ENCODE peak calls at places on chromosome 18, in four cellular contexts. U, Y, T and A are unnamed samples.

GRCh38 chr18:74196220-74197119 is 48.1 kb downstream of the TIMM21 start:
- DNase-seq in U (peak), Y (no peak), T (peak), A (no peak)

GRCh38 chr18:22276334-22276713 is 106.9 kb downstream of the GATA6 start:
- DNase-seq in U (no peak), Y (no peak), T (no peak), A (no peak)

GRCh38 chr18:63763831-63764600 is 11.2 kb upstream of the SERPINB7 start:
- DNase-seq in U (no peak), Y (no peak), T (peak), A (no peak)

GRCh38 chr18:77366725-77367641 is 117.3 kb downstream of the GALR1 start:
- DNase-seq in U (peak), Y (no peak), T (peak), A (peak)

GRCh38 chr18:79410171-79410641 is 14.5 kb downstream of the NFATC1 start:
- DNase-seq in U (no peak), Y (peak), T (no peak), A (no peak)

GRCh38 chr18:36095936-36096519 is 28.7 kb upstream of the RPRD1A start:
- DNase-seq in U (peak), Y (no peak), T (peak), A (no peak)

GRCh38 chr18:59493019-59493418 is 134.0 kb upstream of the LMAN1 start:
- DNase-seq in U (no peak), Y (no peak), T (no peak), A (no peak)

GRCh38 chr18:63731215-63731614 is 28.5 kb downstream of the SERPINB11 start:
- DNase-seq in U (no peak), Y (no peak), T (no peak), A (no peak)

GRCh38 chr18:26227051-26227672 is 917 bp downstream of the TAF4B start:
- DNase-seq in U (peak), Y (no peak), T (peak), A (no peak)

GRCh38 chr18:25329783-25330182 is 22.2 kb downstream of the ZNF521 start:
- DNase-seq in U (no peak), Y (no peak), T (no peak), A (no peak)

GRCh38 chr18:25275414-25276001 is 76.5 kb downstream of the ZNF521 start:
- DNase-seq in U (no peak), Y (no peak), T (no peak), A (no peak)

GRCh38 chr18:69947361-69948106 is at the start of gene CD226:
- DNase-seq in U (no peak), Y (no peak), T (no peak), A (no peak)

GRCh38 chr18:57942493-57942892 is 101.5 kb upstream of the NEDD4L start:
- DNase-seq in U (no peak), Y (no peak), T (no peak), A (no peak)

GRCh38 chr18:13231151-13231550 is 12.6 kb downstream of the LDLRAD4 start:
- DNase-seq in U (no peak), Y (no peak), T (no peak), A (no peak)

GRCh38 chr18:8037296-8037695 is 470.2 kb downstream of the PTPRM start:
- DNase-seq in U (no peak), Y (no peak), T (no peak), A (no peak)

GRCh38 chr18:59864446-59864764 is 35.4 kb upstream of the PMAIP1 start:
- DNase-seq in U (no peak), Y (no peak), T (no peak), A (no peak)

GRCh38 chr18:48293954-48294893 is 115.0 kb downstream of the ZBTB7C start:
- DNase-seq in U (no peak), Y (no peak), T (no peak), A (no peak)

GRCh38 chr18:44594779-44595467 is 85.8 kb upstream of the SETBP1 start:
- DNase-seq in U (peak), Y (no peak), T (peak), A (no peak)

GRCh38 chr18:69484699-69485396 is 84.2 kb downstream of the DOK6 start:
- DNase-seq in U (peak), Y (no peak), T (peak), A (no peak)

GRCh38 chr18:23265691-23266399 is 130.6 kb downstream of the CABLES1 start:
- DNase-seq in U (no peak), Y (no peak), T (no peak), A (no peak)

GRCh38 chr18:48345596-48345995 is 63.6 kb downstream of the ZBTB7C start:
- DNase-seq in U (peak), Y (no peak), T (peak), A (no peak)

GRCh38 chr18:68456985-68457384 is 257.9 kb downstream of the TMX3 start:
- DNase-seq in U (no peak), Y (no peak), T (peak), A (no peak)

GRCh38 chr18:35511428-35511827 is 13.7 kb upstream of the INO80C start:
- DNase-seq in U (no peak), Y (no peak), T (no peak), A (no peak)

GRCh38 chr18:54269924-54270844 is 867 bp downstream of the POLI start:
- DNase-seq in U (peak), Y (peak), T (peak), A (peak)

GRCh38 chr18:79933765-79934164 is 17.7 kb downstream of the SLC66A2 start:
- DNase-seq in U (peak), Y (peak), T (peak), A (peak)

GRCh38 chr18:55768255-55768654 is 180.3 kb upstream of the TCF4 start:
- DNase-seq in U (no peak), Y (no peak), T (peak), A (no peak)

GRCh38 chr18:25055076-25055475 is 296.9 kb downstream of the ZNF521 start:
- DNase-seq in U (peak), Y (no peak), T (peak), A (no peak)

GRCh38 chr18:80119111-80119510 is 10.0 kb downstream of the ADNP2 start:
- DNase-seq in U (no peak), Y (no peak), T (no peak), A (no peak)

GRCh38 chr18:59065684-59066083 is 74.0 kb upstream of the SEC11C start:
- DNase-seq in U (no peak), Y (no peak), T (no peak), A (no peak)

GRCh38 chr18:78174737-78175136 is 804.9 kb upstream of the SALL3 start:
- DNase-seq in U (no peak), Y (no peak), T (no peak), A (no peak)

GRCh38 chr18:8890957-8891464 is 185.7 kb downstream of the MTCL1 start:
- DNase-seq in U (peak), Y (no peak), T (peak), A (no peak)

GRCh38 chr18:75167759-75168211 is 41.2 kb downstream of the PTGR3 start:
- DNase-seq in U (peak), Y (no peak), T (no peak), A (peak)

GRCh38 chr18:55163550-55163949 is 204.3 kb upstream of the CCDC68 start:
- DNase-seq in U (no peak), Y (no peak), T (no peak), A (no peak)

GRCh38 chr18:36419913-36420531 is 122.5 kb downstream of the FHOD3 start:
- DNase-seq in U (no peak), Y (no peak), T (peak), A (no peak)

GRCh38 chr18:49898421-49898820 is 85.1 kb upstream of the ACAA2 start:
- DNase-seq in U (peak), Y (no peak), T (peak), A (no peak)

GRCh38 chr18:12010187-12010802 is 29.0 kb downstream of the IMPA2 start:
- DNase-seq in U (no peak), Y (no peak), T (no peak), A (no peak)
- TF ChIP-seq CTCF in U (no peak), Y (no peak), T (no peak), A (no peak)

GRCh38 chr18:62400916-62401315 is 75.8 kb downstream of the TNFRSF11A start:
- DNase-seq in U (no peak), Y (no peak), T (no peak), A (no peak)

GRCh38 chr18:62402342-62402948 is 77.3 kb downstream of the TNFRSF11A start:
- DNase-seq in U (no peak), Y (no peak), T (no peak), A (no peak)

GRCh38 chr18:62399306-62399705 is 74.2 kb downstream of the TNFRSF11A start:
- DNase-seq in U (no peak), Y (no peak), T (no peak), A (no peak)

GRCh38 chr18:62398291-62398690 is 73.2 kb downstream of the TNFRSF11A start:
- DNase-seq in U (no peak), Y (no peak), T (no peak), A (no peak)

GRCh38 chr18:62399781-62400308 is 74.7 kb downstream of the TNFRSF11A start:
- DNase-seq in U (no peak), Y (no peak), T (peak), A (no peak)
- TF ChIP-seq CTCF in U (peak), Y (no peak), T (peak), A (no peak)

GRCh38 chr18:476368-476767 is 24.1 kb downstream of the COLEC12 start:
- DNase-seq in U (no peak), Y (no peak), T (no peak), A (no peak)

GRCh38 chr18:474416-474815 is 26.1 kb downstream of the COLEC12 start:
- DNase-seq in U (peak), Y (no peak), T (no peak), A (no peak)

GRCh38 chr18:475202-475624 is 25.3 kb downstream of the COLEC12 start:
- DNase-seq in U (peak), Y (no peak), T (peak), A (no peak)

GRCh38 chr18:478679-479078 is 21.8 kb downstream of the COLEC12 start:
- DNase-seq in U (peak), Y (no peak), T (peak), A (no peak)

DNA sequence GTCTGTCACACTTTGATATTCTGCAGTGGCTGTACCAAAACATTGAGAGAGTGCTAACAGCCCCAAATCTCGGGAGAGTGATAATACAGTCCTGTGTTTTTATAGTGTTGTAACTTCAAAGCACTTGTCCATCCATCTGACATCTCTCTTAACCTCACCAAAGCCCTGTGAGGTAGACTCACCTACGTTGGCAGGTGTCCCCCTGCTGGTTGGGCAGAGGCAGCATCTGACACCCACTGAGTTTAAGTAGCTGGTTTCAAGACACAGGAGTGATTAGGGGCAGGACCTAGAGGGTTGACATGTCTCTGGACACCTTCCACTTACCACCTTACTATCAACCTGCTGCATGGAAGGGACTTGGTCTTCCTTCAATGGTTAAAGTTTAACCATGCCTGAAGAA is 22.9 kb downstream of the COLEC12 start:
- DNase-seq in U (no peak), Y (no peak), T (no peak), A (no peak)
- TF ChIP-seq CTCF in U (peak), Y (peak), T (peak), A (no peak)

GRCh38 chr18:29439398-29439797 is 1262.5 kb upstream of the CDH2 start:
- DNase-seq in U (no peak), Y (no peak), T (no peak), A (no peak)
- TF ChIP-seq CTCF in U (peak), Y (no peak), T (peak), A (no peak)

GRCh38 chr18:3380384-3380961 is 69.5 kb upstream of the TGIF1 start:
- DNase-seq in U (peak), Y (no peak), T (peak), A (no peak)
- TF ChIP-seq CTCF in U (peak), Y (no peak), T (peak), A (no peak)